ENCODE peak calls at places on chromosomes 2 and 18, in seven cellular contexts. N is mesothelial cell of epicardium, I is dorsolateral prefrontal cortex, H is heart left ventricle, O is ascending aorta, X is GM06990, E is cardiac muscle cell. F is an unnamed sample.

GRCh38 chr2:102522169-102522568 is 49.1 kb downstream of the SLC9A4 start:
- DNase-seq in N (no peak), H (no peak), E (no peak), O (no peak), I (no peak), X (no peak), F (no peak)

GRCh38 chr18:14927701-14928100 is 179.7 kb downstream of the ANKRD30B start:
- DNase-seq in N (no peak), O (no peak), E (no peak), I (no peak), H (no peak), X (no peak), F (no peak)

GRCh38 chr2:86393521-86394490 is 47.4 kb upstream of the KDM3A start:
- DNase-seq in H (peak; percentile 38), I (no peak), N (no peak), X (no peak), E (peak; percentile 48), O (no peak), F (peak; percentile 63)

GRCh38 chr2:36792947-36793346 is 96.4 kb downstream of the VIT start:
- DNase-seq in O (no peak), H (no peak), I (no peak), N (no peak), X (no peak), E (no peak), F (no peak)

GRCh38 chr2:224363281-224363680 is 38.6 kb downstream of the FAM124B start:
- DNase-seq in O (no peak), X (no peak), E (no peak), H (no peak), I (no peak), N (no peak), F (no peak)

GRCh38 chr18:79736230-79736629 is 56.6 kb downstream of the CTDP1 start:
- DNase-seq in H (no peak), X (no peak), I (no peak), N (no peak), E (no peak), O (no peak), F (no peak)

GRCh38 chr2:50143822-50144575 is 887.9 kb downstream of the NRXN1 start:
- DNase-seq in O (no peak), X (peak; percentile 6), E (peak; percentile 71), H (peak; percentile 10), N (no peak), I (no peak), F (peak; percentile 37)

GRCh38 chr2:108607706-108608301 is 73.5 kb downstream of the LIMS1 start:
- DNase-seq in X (no peak), H (no peak), I (peak; percentile 60), E (peak; percentile 63), O (no peak), N (no peak), F (no peak)

GRCh38 chr2:7774481-7774880 is 857.3 kb downstream of the RNF144A start:
- DNase-seq in X (no peak), E (no peak), O (no peak), N (no peak), I (no peak), H (no peak), F (no peak)

GRCh38 chr2:96764253-96764637 is 3.5 kb downstream of the CNNM4 start:
- DNase-seq in H (no peak), I (no peak), N (peak; percentile 42), X (no peak), E (no peak), O (no peak), F (peak; percentile 79)

GRCh38 chr2:68089961-68090360 is 27.2 kb upstream of the C1D start:
- DNase-seq in X (no peak), E (no peak), O (no peak), I (no peak), H (no peak), N (no peak), F (no peak)

GRCh38 chr18:46412831-46413371 is 244.1 kb downstream of the LOXHD1 start:
- DNase-seq in N (no peak), E (no peak), H (peak; percentile 31), I (no peak), X (no peak), O (no peak), F (no peak)

DNA sequence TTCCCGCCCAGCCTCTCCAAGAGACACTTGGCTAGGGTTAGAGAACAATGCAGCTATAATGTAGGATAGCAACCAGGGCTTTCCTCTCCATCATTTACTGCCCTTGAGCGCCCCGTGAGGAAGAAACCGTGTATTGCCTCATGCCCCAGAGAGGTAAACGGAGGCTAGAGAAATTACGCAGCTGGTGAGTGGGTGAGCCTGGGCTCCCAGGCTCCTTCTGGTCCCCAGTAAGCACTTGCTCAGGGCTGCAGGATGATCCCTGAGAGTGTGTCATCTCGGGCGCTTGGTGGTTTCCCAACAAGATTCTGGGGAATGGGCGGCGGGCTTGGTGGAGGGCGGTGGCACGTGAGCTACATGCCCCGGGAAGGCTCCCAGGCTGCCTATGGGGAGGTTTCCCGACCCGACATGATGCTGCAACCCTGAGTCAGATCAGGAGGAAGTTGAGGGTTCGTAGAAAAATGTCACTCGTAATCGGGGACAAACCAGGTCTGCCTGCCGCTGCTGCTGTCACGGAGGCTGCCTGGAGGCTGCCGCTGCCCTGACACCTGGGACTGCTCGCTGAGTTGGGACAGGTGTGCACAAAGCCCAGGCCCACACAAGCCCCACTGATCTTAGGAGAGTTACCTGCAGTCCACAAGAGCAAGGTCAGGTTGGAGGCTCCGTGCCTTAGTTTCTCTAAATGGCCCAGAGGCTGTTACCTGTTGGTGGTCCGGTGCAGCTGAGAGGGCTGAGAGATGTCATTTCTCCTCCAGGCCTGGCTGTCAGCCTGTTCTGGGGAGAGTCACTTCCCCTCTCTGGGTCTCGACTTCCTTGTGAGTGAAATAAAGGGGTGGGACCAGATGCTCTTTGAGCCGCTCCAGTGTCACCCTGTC is at the start of gene GPR55:
- DNase-seq in I (peak; percentile 41), H (no peak), X (peak; percentile 80), E (no peak), O (no peak), N (no peak), F (no peak)
- TF ChIP-seq CTCF in I (no peak), H (no peak), X (peak; percentile 74), E (peak; percentile 13), O (no peak), N (no peak), F (no peak)

GRCh38 chr2:218291318-218291933 is 877 bp downstream of the TMBIM1 start:
- DNase-seq in X (no peak), E (peak; percentile 41), H (no peak), I (no peak), O (no peak), N (no peak), F (no peak)

GRCh38 chr2:218293715-218294429 is 1.6 kb upstream of the TMBIM1 start:
- DNase-seq in O (no peak), X (no peak), H (no peak), E (no peak), I (no peak), N (no peak), F (no peak)

GRCh38 chr2:218290316-218291261 is 1.7 kb downstream of the TMBIM1 start:
- DNase-seq in I (no peak), E (no peak), X (peak; percentile 75), N (no peak), H (no peak), O (no peak), F (no peak)

GRCh38 chr2:218292700-218293014 is 354 bp upstream of the TMBIM1 start:
- DNase-seq in O (no peak), X (no peak), E (no peak), N (no peak), H (no peak), I (no peak), F (no peak)

DNA sequence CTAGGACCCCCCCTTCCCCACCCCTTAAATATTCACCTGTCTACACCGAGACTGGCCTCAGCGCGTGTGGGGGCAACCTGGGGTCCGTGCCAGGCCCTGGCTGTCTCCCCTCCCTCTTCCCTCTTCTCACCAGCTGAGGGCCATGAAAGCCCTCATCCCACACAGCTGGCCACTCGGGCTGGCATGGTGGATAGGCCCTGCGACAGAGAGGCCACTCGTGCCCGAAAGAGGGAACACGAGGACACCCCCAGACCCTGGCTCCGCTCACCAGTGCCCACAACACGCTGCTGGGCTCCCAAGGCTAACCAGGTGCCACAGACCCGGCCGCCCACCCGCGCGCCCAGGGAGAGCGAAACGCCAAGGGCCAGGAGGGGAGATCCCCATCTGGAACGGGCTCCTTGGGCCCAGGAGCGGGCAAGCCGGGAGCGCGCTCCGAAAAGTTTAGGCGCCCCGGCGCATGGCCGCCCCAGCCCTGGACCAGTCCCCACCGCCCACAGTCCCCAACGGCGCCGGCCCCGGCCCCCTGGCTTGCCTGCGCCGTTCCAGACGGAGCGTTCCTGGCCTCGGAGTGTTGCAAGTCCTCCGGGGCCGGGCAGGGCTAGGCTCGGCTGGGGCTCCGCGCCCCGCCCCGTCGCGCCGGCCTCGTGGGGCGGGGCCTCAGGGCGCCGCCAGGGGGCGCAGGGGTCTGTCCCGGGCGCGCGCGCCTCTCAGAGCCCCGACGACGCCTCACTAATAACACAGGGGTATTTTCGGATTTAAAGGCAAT is at the start of gene TMBIM1:
- DNase-seq in X (peak; percentile 82), I (peak; percentile 83), E (peak; percentile 82), O (peak; percentile 44), H (peak; percentile 83), N (peak; percentile 89), F (peak; percentile 94)
- TF ChIP-seq CTCF in X (peak; percentile 52), I (peak; percentile 41), E (peak; percentile 56), O (peak; percentile 53), H (peak; percentile 94), N (peak; percentile 87), F (peak; percentile 49)

DNA sequence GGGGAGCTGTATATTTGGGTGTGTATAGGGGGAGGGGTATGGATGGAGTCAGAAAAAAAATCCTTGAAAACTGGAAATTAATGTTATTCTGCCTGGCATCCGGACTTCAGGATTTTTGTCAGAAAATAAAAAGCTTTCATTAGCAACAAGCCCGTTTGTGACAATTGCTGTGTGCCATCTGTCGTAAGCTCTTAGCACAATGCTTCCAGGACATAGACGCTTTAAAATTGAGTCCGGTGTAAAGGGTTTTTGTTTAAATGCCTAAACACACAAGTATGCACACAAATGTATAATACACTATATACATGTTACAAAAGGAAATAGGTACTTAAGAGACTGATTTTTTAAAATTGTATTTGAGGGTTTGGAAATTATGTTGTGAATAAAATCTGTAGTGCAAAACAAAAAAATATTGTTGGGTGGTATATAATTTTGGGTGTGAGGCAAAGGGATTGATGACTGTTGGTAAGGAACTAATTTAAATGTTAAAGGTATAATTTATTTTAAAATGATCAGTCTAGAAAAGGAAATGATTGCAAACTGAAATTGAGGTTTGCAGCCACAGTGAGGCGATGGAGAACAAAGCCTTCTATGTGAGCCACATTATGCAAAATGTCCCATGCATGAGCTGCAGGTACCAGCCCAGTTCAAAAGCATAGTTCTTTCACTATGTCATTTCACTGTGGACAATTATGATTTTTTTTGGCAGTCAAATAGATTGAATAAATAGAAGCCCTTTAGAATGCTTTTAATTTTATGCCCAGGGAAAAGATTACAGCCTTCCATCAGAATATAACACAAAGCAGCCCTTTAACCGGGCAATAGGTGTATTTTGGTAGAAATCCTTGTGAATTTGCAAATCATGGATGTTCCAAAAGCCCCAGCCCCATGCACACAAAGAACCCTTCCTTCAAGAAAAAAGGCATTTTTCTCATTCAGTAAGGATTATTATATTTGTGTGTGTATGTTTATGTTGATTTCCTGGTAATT is 1.5 kb downstream of the MAP2 start:
- DNase-seq in I (peak; percentile 41), H (peak; percentile 15), E (peak; percentile 64), N (no peak), O (no peak), X (no peak), F (no peak)
- TF ChIP-seq CTCF in I (peak; percentile 53), H (peak; percentile 37), E (peak; percentile 66), N (no peak), O (peak; percentile 74), X (peak; percentile 46), F (peak; percentile 37)

DNA sequence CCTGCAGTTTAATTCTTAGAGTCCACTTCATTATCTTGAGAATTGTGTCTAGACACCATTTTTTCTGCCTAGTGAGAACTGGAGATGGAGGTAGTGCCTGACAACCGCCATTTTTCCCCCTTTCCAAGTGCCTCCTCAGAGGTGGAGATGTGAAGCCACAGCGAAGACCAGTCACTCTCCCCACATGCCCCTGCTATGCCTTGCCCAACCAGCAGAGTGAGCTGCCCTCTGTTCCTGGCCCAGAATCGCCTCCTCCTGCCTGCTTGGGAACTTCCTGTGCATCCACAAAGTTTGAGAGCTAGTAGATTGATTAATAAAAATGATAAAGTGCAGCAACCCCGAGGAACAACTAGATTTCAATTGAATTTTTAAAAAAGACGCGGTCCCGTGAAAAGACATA is 123.3 kb downstream of the CLIP4 start:
- DNase-seq in H (no peak), I (peak; percentile 36), O (no peak), E (peak; percentile 35), X (no peak), N (no peak), F (peak; percentile 53)
- TF ChIP-seq CTCF in H (peak; percentile 34), I (no peak), O (no peak), E (peak; percentile 69), X (peak; percentile 82), N (no peak), F (peak; percentile 43)